ENCODE peak calls at places on chromosomes 16 and 17, in five cellular contexts. One of them, this sample, is unnamed.
A peak's percentile ranks its signal among the peaks of the same experiment; 100 is the strongest.

GRCh38 chr17:5127910-5128309 is 12.1 kb downstream of the USP6 start:
- DNase-seq in GM10248: no peak
- DNase-seq in amniotic stem cell: no peak
- DNase-seq in lung: peak; percentile 7
- DNase-seq in anterior cingulate cortex: no peak
- DNase-seq in this sample: no peak

GRCh38 chr17:78993241-78993956 is 13.7 kb upstream of the LGALS3BP start:
- DNase-seq in GM10248: peak; percentile 74
- DNase-seq in amniotic stem cell: peak; percentile 7
- DNase-seq in lung: no peak
- DNase-seq in anterior cingulate cortex: no peak
- DNase-seq in this sample: no peak

GRCh38 chr16:77043076-77043475 is 147.9 kb upstream of the MON1B start:
- DNase-seq in GM10248: no peak
- DNase-seq in amniotic stem cell: no peak
- DNase-seq in lung: no peak
- DNase-seq in anterior cingulate cortex: no peak
- DNase-seq in this sample: no peak

GRCh38 chr17:75393523-75394331 is 11.8 kb downstream of the GRB2 start:
- DNase-seq in GM10248: peak; percentile 91
- DNase-seq in amniotic stem cell: peak; percentile 99
- DNase-seq in lung: peak; percentile 99
- DNase-seq in anterior cingulate cortex: peak; percentile 94
- DNase-seq in this sample: peak; percentile 99

GRCh38 chr17:30780343-30780742 is 44.1 kb downstream of the CRLF3 start:
- DNase-seq in GM10248: peak; percentile 35
- DNase-seq in amniotic stem cell: no peak
- DNase-seq in lung: no peak
- DNase-seq in anterior cingulate cortex: no peak
- DNase-seq in this sample: no peak

GRCh38 chr17:18185832-18186231 is 2.2 kb downstream of the ALKBH5 start:
- DNase-seq in GM10248: no peak
- DNase-seq in amniotic stem cell: no peak
- DNase-seq in lung: no peak
- DNase-seq in anterior cingulate cortex: no peak
- DNase-seq in this sample: no peak

GRCh38 chr17:17722081-17722905 is 41.0 kb downstream of the RAI1 start:
- DNase-seq in GM10248: no peak
- DNase-seq in amniotic stem cell: no peak
- DNase-seq in lung: no peak
- DNase-seq in anterior cingulate cortex: peak; percentile 37
- DNase-seq in this sample: no peak

GRCh38 chr16:84047626-84048025 is 5.0 kb upstream of the SLC38A8 start:
- DNase-seq in GM10248: no peak
- DNase-seq in amniotic stem cell: no peak
- DNase-seq in lung: no peak
- DNase-seq in anterior cingulate cortex: no peak
- DNase-seq in this sample: no peak

GRCh38 chr17:15247891-15248529 is 17.1 kb downstream of the PMP22 start:
- DNase-seq in GM10248: no peak
- DNase-seq in amniotic stem cell: no peak
- DNase-seq in lung: no peak
- DNase-seq in anterior cingulate cortex: no peak
- DNase-seq in this sample: no peak

GRCh38 chr17:45646288-45646988 is 137.7 kb upstream of the CRHR1 start:
- DNase-seq in GM10248: no peak
- DNase-seq in amniotic stem cell: no peak
- DNase-seq in lung: no peak
- DNase-seq in anterior cingulate cortex: no peak
- DNase-seq in this sample: no peak

GRCh38 chr16:57128787-57129389 is 36.5 kb downstream of the CPNE2 start:
- DNase-seq in GM10248: no peak
- DNase-seq in amniotic stem cell: no peak
- DNase-seq in lung: no peak
- DNase-seq in anterior cingulate cortex: no peak
- DNase-seq in this sample: no peak

GRCh38 chr17:45101883-45102811 is 30.2 kb downstream of the PLCD3 start:
- DNase-seq in GM10248: no peak
- DNase-seq in amniotic stem cell: peak; percentile 58
- DNase-seq in lung: no peak
- DNase-seq in anterior cingulate cortex: no peak
- DNase-seq in this sample: no peak

GRCh38 chr16:74942977-74943918 is 41.7 kb downstream of the WDR59 start:
- DNase-seq in GM10248: no peak
- DNase-seq in amniotic stem cell: no peak
- DNase-seq in lung: no peak
- DNase-seq in anterior cingulate cortex: no peak
- DNase-seq in this sample: no peak

GRCh38 chr17:41781404-41782110 is 5.0 kb downstream of the JUP start:
- DNase-seq in GM10248: no peak
- DNase-seq in amniotic stem cell: no peak
- DNase-seq in lung: no peak
- DNase-seq in anterior cingulate cortex: no peak
- DNase-seq in this sample: no peak

GRCh38 chr16:52416888-52417287 is 130.1 kb downstream of the TOX3 start:
- DNase-seq in GM10248: no peak
- DNase-seq in amniotic stem cell: no peak
- DNase-seq in lung: no peak
- DNase-seq in anterior cingulate cortex: no peak
- DNase-seq in this sample: no peak

GRCh38 chr16:67555795-67556212 is 6.5 kb upstream of the CTCF start:
- DNase-seq in GM10248: no peak
- DNase-seq in amniotic stem cell: no peak
- DNase-seq in lung: no peak
- DNase-seq in anterior cingulate cortex: no peak
- DNase-seq in this sample: no peak

GRCh38 chr16:66030036-66030435 is 336.5 kb upstream of the CDH5 start:
- DNase-seq in GM10248: no peak
- DNase-seq in amniotic stem cell: no peak
- DNase-seq in lung: no peak
- DNase-seq in anterior cingulate cortex: no peak
- DNase-seq in this sample: no peak

GRCh38 chr17:561118-561517 is 153.5 kb downstream of the VPS53 start:
- DNase-seq in GM10248: peak; percentile 31
- DNase-seq in amniotic stem cell: no peak
- DNase-seq in lung: no peak
- DNase-seq in anterior cingulate cortex: no peak
- DNase-seq in this sample: peak; percentile 71

GRCh38 chr16:396605-397004 is 394 bp upstream of the NME4 start:
- DNase-seq in GM10248: no peak
- DNase-seq in amniotic stem cell: peak; percentile 7
- DNase-seq in lung: no peak
- DNase-seq in anterior cingulate cortex: no peak
- DNase-seq in this sample: no peak

GRCh38 chr16:54326266-54326662 is 39.7 kb upstream of the IRX3 start:
- DNase-seq in GM10248: no peak
- DNase-seq in amniotic stem cell: no peak
- DNase-seq in lung: no peak
- DNase-seq in anterior cingulate cortex: no peak
- DNase-seq in this sample: peak; percentile 67

GRCh38 chr16:65767125-65767524 is 599.4 kb upstream of the CDH5 start:
- DNase-seq in GM10248: no peak
- DNase-seq in amniotic stem cell: no peak
- DNase-seq in lung: no peak
- DNase-seq in anterior cingulate cortex: no peak
- DNase-seq in this sample: no peak

GRCh38 chr17:79695293-79696158 is 35.2 kb upstream of the ENPP7 start:
- DNase-seq in GM10248: no peak
- DNase-seq in amniotic stem cell: no peak
- DNase-seq in lung: no peak
- DNase-seq in anterior cingulate cortex: no peak
- DNase-seq in this sample: no peak

GRCh38 chr16:85027349-85027967 is at the start of gene KIAA0513:
- DNase-seq in GM10248: peak; percentile 99
- DNase-seq in amniotic stem cell: peak; percentile 81
- DNase-seq in lung: peak; percentile 94
- DNase-seq in anterior cingulate cortex: peak; percentile 84
- DNase-seq in this sample: peak; percentile 96

GRCh38 chr16:68022278-68022727 is 729 bp downstream of the DDX28 start:
- DNase-seq in GM10248: no peak
- DNase-seq in amniotic stem cell: no peak
- DNase-seq in lung: no peak
- DNase-seq in anterior cingulate cortex: no peak
- DNase-seq in this sample: no peak

GRCh38 chr17:15262291-15263205 is 2.6 kb downstream of the PMP22 start:
- DNase-seq in GM10248: no peak
- DNase-seq in amniotic stem cell: peak; percentile 39
- DNase-seq in lung: peak; percentile 77
- DNase-seq in anterior cingulate cortex: peak; percentile 57
- DNase-seq in this sample: peak; percentile 93

GRCh38 chr16:57186630-57187507 is 740 bp downstream of the RSPRY1 start:
- DNase-seq in GM10248: no peak
- DNase-seq in amniotic stem cell: no peak
- DNase-seq in lung: peak; percentile 30
- DNase-seq in anterior cingulate cortex: no peak
- DNase-seq in this sample: no peak

GRCh38 chr17:62824290-62825135 is 16.4 kb upstream of the MARCHF10 start:
- DNase-seq in GM10248: no peak
- DNase-seq in amniotic stem cell: no peak
- DNase-seq in lung: no peak
- DNase-seq in anterior cingulate cortex: no peak
- DNase-seq in this sample: no peak

GRCh38 chr16:81996664-81997529 is 14.4 kb downstream of the SDR42E1 start:
- DNase-seq in GM10248: no peak
- DNase-seq in amniotic stem cell: no peak
- DNase-seq in lung: no peak
- DNase-seq in anterior cingulate cortex: no peak
- DNase-seq in this sample: no peak

GRCh38 chr17:40325156-40326013 is 16.4 kb downstream of the RARA start:
- DNase-seq in GM10248: peak; percentile 68
- DNase-seq in amniotic stem cell: no peak
- DNase-seq in lung: no peak
- DNase-seq in anterior cingulate cortex: no peak
- DNase-seq in this sample: no peak

GRCh38 chr16:70250748-70251650 is 741 bp downstream of the EXOSC6 start:
- DNase-seq in GM10248: peak; percentile 62
- DNase-seq in amniotic stem cell: no peak
- DNase-seq in lung: no peak
- DNase-seq in anterior cingulate cortex: no peak
- DNase-seq in this sample: no peak

GRCh38 chr17:63855185-63855584 is 12.7 kb upstream of the SMARCD2 start:
- DNase-seq in GM10248: no peak
- DNase-seq in amniotic stem cell: no peak
- DNase-seq in lung: no peak
- DNase-seq in anterior cingulate cortex: no peak
- DNase-seq in this sample: no peak

GRCh38 chr17:66191607-66192377 is at the start of gene CEP112:
- DNase-seq in GM10248: peak; percentile 79
- DNase-seq in amniotic stem cell: no peak
- DNase-seq in lung: peak; percentile 73
- DNase-seq in anterior cingulate cortex: no peak
- DNase-seq in this sample: peak; percentile 19

GRCh38 chr16:11175850-11176341 is 80.1 kb downstream of the SOCS1 start:
- DNase-seq in GM10248: peak; percentile 58
- DNase-seq in amniotic stem cell: no peak
- DNase-seq in lung: no peak
- DNase-seq in anterior cingulate cortex: no peak
- DNase-seq in this sample: no peak

This sample was measured in putamen.